ENCODE peak calls at places on chromosomes 5 and 9, in seven cellular contexts. V, N, L, X, Y, P and O are unnamed samples.

GRCh38 chr5:36696059-36696673 is 89.8 kb downstream of the SLC1A3 start:
- DNase-seq in N (peak), V (peak), P (peak), L (no peak), X (no peak), Y (peak), O (no peak)

GRCh38 chr5:142717582-142718215 is 31.8 kb upstream of the FGF1 start:
- DNase-seq in X (no peak), P (peak), N (peak), Y (no peak), L (no peak), V (no peak), O (no peak)

GRCh38 chr9:89185980-89186379 is 7.4 kb upstream of the SHC3 start:
- DNase-seq in N (no peak), X (peak), Y (no peak), V (no peak), L (no peak), P (peak), O (no peak)

GRCh38 chr5:141490271-141490670 is 1.4 kb downstream of the PCDHGC5 start:
- DNase-seq in L (peak), N (no peak), V (no peak), X (no peak), P (no peak), Y (no peak), O (no peak)

GRCh38 chr9:81266674-81267073 is 422.7 kb downstream of the TLE1 start:
- DNase-seq in L (no peak), Y (no peak), P (no peak), X (no peak), N (no peak), V (no peak), O (peak)

GRCh38 chr5:150295172-150295611 is 5.6 kb upstream of the CAMK2A start:
- DNase-seq in X (no peak), V (peak), P (no peak), N (peak), L (no peak), Y (peak), O (peak)

GRCh38 chr5:135705230-135705631 is 126.4 kb upstream of the CXCL14 start:
- DNase-seq in P (no peak), N (no peak), V (peak), Y (no peak), L (no peak), X (no peak), O (peak)

GRCh38 chr9:5263568-5264218 is 32.5 kb downstream of the INSL4 start:
- DNase-seq in L (no peak), V (no peak), P (peak), X (no peak), Y (no peak), N (peak), O (no peak)

GRCh38 chr5:35331941-35332340 is 101.7 kb upstream of the PRLR start:
- DNase-seq in P (no peak), N (no peak), Y (no peak), X (no peak), V (no peak), L (no peak), O (no peak)

GRCh38 chr9:121576281-121577075 is 75.0 kb upstream of the DAB2IP start:
- DNase-seq in L (no peak), V (no peak), P (peak), X (no peak), N (no peak), Y (no peak), O (no peak)

GRCh38 chr9:121573717-121574485 is 74.3 kb upstream of the GGTA1 start:
- DNase-seq in X (no peak), V (peak), P (no peak), N (no peak), Y (no peak), L (no peak), O (no peak)

GRCh38 chr9:121574771-121575519 is 75.3 kb upstream of the GGTA1 start:
- DNase-seq in P (no peak), N (no peak), L (no peak), X (no peak), V (no peak), Y (no peak), O (no peak)

GRCh38 chr9:121572581-121572980 is 72.9 kb upstream of the GGTA1 start:
- DNase-seq in X (no peak), Y (no peak), L (no peak), P (no peak), N (no peak), V (no peak), O (no peak)

GRCh38 chr9:121577201-121577600 is 74.2 kb upstream of the DAB2IP start:
- DNase-seq in N (no peak), X (no peak), P (no peak), L (no peak), Y (no peak), V (no peak), O (no peak)
- H3K27ac ChIP-seq in N (no peak), X (no peak), P (no peak), L (no peak), Y (no peak), V (no peak), O (no peak)

GRCh38 chr5:177112589-177113220 is 20.9 kb upstream of the NSD1 start:
- DNase-seq in P (no peak), Y (no peak), N (no peak), X (no peak), V (no peak), L (no peak), O (no peak)

GRCh38 chr5:177116631-177117373 is 16.8 kb upstream of the NSD1 start:
- DNase-seq in N (no peak), P (peak), Y (peak), L (peak), X (peak), V (peak), O (no peak)

GRCh38 chr5:177111720-177112394 is 21.7 kb upstream of the NSD1 start:
- DNase-seq in Y (peak), N (peak), X (peak), V (peak), P (peak), L (peak), O (no peak)

GRCh38 chr5:177117441-177118045 is 16.0 kb upstream of the NSD1 start:
- DNase-seq in Y (no peak), N (no peak), X (no peak), P (no peak), L (no peak), V (no peak), O (no peak)

DNA sequence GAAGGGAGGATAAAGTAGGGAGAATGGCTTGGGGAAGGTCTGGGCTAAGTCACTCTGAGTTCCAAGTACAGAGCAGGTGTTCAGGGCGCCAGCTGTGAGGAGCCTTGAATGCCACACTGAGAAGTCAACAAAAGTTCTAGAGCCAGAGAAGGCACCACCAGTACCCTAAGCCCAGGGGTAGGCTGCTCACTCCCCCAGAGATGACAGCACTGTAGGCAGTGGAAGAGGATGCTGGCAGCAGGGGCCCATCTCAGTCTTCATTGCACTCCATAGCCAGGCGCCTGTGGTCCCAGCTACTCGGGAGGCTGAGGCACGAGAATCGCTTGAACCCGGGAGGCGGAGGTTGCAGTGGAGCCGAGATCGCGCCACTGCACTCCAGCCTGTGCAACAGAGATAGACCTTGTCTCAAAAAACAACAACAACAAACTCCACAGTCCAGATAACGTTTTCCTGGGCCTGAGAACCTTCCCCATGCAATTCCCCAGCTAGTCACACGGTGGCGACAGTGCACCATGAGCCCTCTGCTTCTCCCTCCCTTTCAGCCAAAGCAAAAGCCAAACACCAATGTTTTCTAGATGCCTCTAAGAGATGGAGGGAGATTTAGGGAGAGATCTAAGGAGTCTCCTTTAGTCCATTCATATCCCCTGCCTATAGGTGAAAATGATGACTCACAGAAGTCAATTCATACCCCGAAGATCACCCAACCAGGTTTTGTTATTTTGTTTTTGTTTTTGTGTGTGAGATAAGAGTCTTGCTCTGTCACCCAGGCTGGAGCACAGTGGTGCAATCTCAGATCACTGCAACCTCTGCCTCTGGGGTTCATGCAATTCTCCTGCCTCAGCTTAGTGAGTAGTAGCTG is 19.8 kb upstream of the NSD1 start:
- DNase-seq in L (no peak), Y (peak), X (peak), N (peak), P (peak), V (peak), O (no peak)
- H3K27ac ChIP-seq in L (no peak), Y (no peak), X (no peak), N (no peak), P (no peak), V (peak), O (no peak)

DNA sequence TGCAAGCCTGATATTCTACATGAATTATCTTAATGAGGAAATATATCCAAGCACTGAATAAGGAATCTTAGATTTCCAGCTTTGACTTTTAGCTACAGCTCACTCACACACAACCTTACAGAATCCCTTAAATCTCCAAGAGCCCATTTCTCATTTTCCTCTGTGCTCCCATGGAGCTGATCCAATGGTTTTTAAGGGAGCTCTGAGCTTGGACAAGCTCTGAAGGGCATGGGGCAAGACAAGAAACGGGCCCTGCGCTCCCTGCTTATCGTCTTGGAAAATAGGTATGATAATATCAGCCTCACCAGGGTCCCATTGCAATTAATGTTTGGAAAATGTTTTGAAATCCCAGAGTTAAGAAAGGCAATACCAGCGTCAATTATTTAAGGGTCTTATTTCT is 1021.7 kb downstream of the NR2F1-AS1 start:
- DNase-seq in Y (no peak), L (no peak), P (no peak), X (no peak), N (no peak), V (no peak), O (no peak)
- H3K27ac ChIP-seq in Y (no peak), L (no peak), P (no peak), X (no peak), N (peak), V (no peak), O (no peak)

GRCh38 chr9:127954831-127955293 is 17.2 kb upstream of the DPM2 start:
- DNase-seq in X (no peak), Y (no peak), L (no peak), N (no peak), V (no peak), P (no peak), O (no peak)

GRCh38 chr9:127955294-127956015 is 17.8 kb upstream of the DPM2 start:
- DNase-seq in Y (peak), X (no peak), N (peak), L (no peak), V (peak), P (peak), O (peak)

GRCh38 chr9:127949827-127950512 is 12.3 kb upstream of the DPM2 start:
- DNase-seq in L (no peak), X (no peak), V (no peak), P (no peak), N (no peak), Y (no peak), O (no peak)

GRCh38 chr9:127950513-127951210 is 13.0 kb upstream of the DPM2 start:
- DNase-seq in L (no peak), P (no peak), V (no peak), N (no peak), Y (no peak), X (peak), O (no peak)

DNA sequence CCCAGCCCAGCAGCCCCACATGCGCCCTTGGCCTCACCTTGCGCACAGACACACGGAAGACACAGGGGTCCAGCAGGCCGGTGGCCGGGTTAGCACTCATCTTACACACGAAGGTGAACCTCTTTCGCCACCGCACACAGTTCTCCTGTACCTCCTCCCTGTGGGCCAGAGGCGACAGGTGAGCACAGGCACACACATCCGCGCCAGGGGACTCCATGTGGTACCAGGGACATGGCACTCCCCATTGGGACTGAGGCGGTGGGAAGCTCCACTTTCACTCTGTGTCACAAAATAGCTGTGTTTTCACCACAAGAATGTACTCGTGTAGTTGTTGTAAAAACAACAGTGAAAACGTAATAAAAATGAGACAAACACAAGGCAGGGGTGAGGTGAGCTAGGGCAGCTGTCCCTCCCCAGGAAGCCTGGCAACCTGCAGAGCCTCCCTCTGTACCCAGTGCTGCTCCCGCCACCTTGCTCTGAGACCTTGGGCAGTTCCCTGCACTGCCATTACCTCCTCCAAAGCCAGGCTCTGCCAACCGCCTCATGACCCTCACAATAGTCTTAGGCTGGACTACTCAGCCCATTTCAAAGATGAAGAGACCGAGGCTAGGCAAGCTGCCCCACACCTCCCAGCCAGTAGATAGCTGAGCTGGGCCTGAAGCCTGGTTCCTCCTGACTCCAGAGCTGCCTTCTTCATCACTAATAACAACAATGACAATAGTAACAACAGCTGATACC is 16.3 kb upstream of the DPM2 start:
- DNase-seq in N (no peak), Y (no peak), X (no peak), L (no peak), V (no peak), P (no peak), O (no peak)
- H3K27ac ChIP-seq in N (peak), Y (peak), X (no peak), L (no peak), V (peak), P (no peak), O (no peak)

GRCh38 chr9:70486127-70486526 is 71.7 kb upstream of the KLF9 start:
- DNase-seq in Y (no peak), N (no peak), P (no peak), L (no peak), X (no peak), V (no peak), O (no peak)

GRCh38 chr9:70491798-70492736 is 77.6 kb upstream of the KLF9 start:
- DNase-seq in N (no peak), V (no peak), X (no peak), Y (no peak), P (no peak), L (peak), O (no peak)

GRCh38 chr9:70488098-70488792 is 73.8 kb upstream of the KLF9 start:
- DNase-seq in P (no peak), V (no peak), L (no peak), X (no peak), N (no peak), Y (no peak), O (no peak)

GRCh38 chr9:70490478-70490877 is 76.0 kb upstream of the KLF9 start:
- DNase-seq in X (no peak), P (no peak), V (no peak), N (no peak), L (no peak), Y (no peak), O (no peak)

GRCh38 chr9:70488793-70489105 is 74.3 kb upstream of the KLF9 start:
- DNase-seq in X (no peak), V (no peak), P (no peak), N (no peak), Y (no peak), L (no peak), O (no peak)
- H3K27ac ChIP-seq in X (no peak), V (peak), P (no peak), N (no peak), Y (peak), L (peak), O (no peak)

DNA sequence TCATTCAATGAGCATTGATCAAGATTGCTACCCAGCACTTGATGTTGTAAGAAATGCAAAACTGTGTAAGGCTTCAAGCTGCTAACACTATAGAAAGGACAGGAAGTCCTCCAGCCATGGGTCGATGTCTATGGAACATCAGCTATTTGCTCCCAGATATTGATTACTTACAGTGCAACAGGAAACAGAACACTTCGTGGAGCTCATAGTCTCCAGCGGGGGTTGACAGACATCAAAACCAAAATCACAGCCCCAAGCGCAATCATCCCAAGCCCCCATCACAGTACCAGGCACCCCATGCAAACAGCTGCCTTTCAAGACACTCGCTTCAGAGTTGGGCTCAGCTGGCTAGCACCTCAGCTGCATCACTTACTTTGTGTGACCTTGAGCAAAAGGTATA is 26.8 kb upstream of the DUSP1 start:
- DNase-seq in P (no peak), Y (no peak), X (no peak), N (no peak), L (no peak), V (no peak), O (no peak)
- H3K27ac ChIP-seq in P (no peak), Y (peak), X (no peak), N (peak), L (peak), V (peak), O (peak)

GRCh38 chr5:179307006-179307800 is 38.1 kb downstream of the ADAMTS2 start:
- DNase-seq in N (no peak), V (no peak), P (no peak), Y (no peak), X (no peak), L (peak), O (no peak)

GRCh38 chr5:179304871-179305270 is 40.4 kb downstream of the ADAMTS2 start:
- DNase-seq in N (no peak), X (no peak), P (no peak), Y (no peak), L (no peak), V (no peak), O (no peak)

GRCh38 chr5:179307931-179308471 is 37.3 kb downstream of the ADAMTS2 start:
- DNase-seq in Y (no peak), L (no peak), V (no peak), X (no peak), P (peak), N (no peak), O (no peak)

GRCh38 chr5:179304466-179304865 is 40.8 kb downstream of the ADAMTS2 start:
- DNase-seq in Y (no peak), V (no peak), L (no peak), X (no peak), N (no peak), P (no peak), O (no peak)

GRCh38 chr5:179306191-179307005 is 38.9 kb downstream of the ADAMTS2 start:
- DNase-seq in L (peak), P (no peak), X (no peak), Y (peak), V (no peak), N (no peak), O (no peak)
- H3K27ac ChIP-seq in L (peak), P (no peak), X (no peak), Y (no peak), V (peak), N (no peak), O (no peak)

GRCh38 chr9:117359910-117360309 is 54.9 kb downstream of the ASTN2 start:
- DNase-seq in V (no peak), L (no peak), P (no peak), Y (no peak), N (no peak), X (no peak), O (no peak)
- H3K27ac ChIP-seq in V (no peak), L (no peak), P (no peak), Y (no peak), N (no peak), X (no peak), O (no peak)